ENCODE peak calls at places on chromosomes 12 and 14, in four cellular contexts. X, T, W and R are unnamed samples.
A peak's percentile ranks its signal among the peaks of the same experiment; 100 is the strongest.

GRCh38 chr12:47349102-47349769 is 269.5 kb upstream of the AMIGO2 start:
- DNase-seq in X (no peak), T (no peak), W (no peak), R (no peak)

GRCh38 chr12:126873701-126874100 is 1393.3 kb upstream of the TMEM132C start:
- DNase-seq in X (no peak), T (no peak), W (no peak), R (no peak)

GRCh38 chr14:105476937-105477658 is 2.5 kb downstream of the CRIP2 start:
- DNase-seq in X (no peak), T (no peak), W (no peak), R (no peak)

GRCh38 chr14:32669416-32669815 is 269.3 kb upstream of the NPAS3 start:
- DNase-seq in X (no peak), T (no peak), W (no peak), R (no peak)

GRCh38 chr14:73762375-73762822 is 48.2 kb upstream of the PNMA1 start:
- DNase-seq in X (no peak), T (peak; percentile 42), W (peak; percentile 79), R (no peak)

GRCh38 chr12:6533653-6534157 is 612 bp upstream of the GAPDH start:
- DNase-seq in X (peak; percentile 86), T (peak; percentile 72), W (no peak), R (peak; percentile 80)

GRCh38 chr12:124422570-124423523 is 128.0 kb downstream of the RFLNA start:
- DNase-seq in X (peak; percentile 58), T (peak; percentile 95), W (no peak), R (no peak)

GRCh38 chr12:124452576-124453391 is 114.6 kb downstream of the NCOR2 start:
- DNase-seq in X (no peak), T (no peak), W (no peak), R (no peak)

GRCh38 chr12:27907766-27908165 is 64.8 kb downstream of the PTHLH start:
- DNase-seq in X (no peak), T (no peak), W (no peak), R (no peak)

GRCh38 chr14:54877015-54877702 is 25.5 kb downstream of the GCH1 start:
- DNase-seq in X (no peak), T (no peak), W (no peak), R (no peak)

GRCh38 chr12:50276912-50277671 is 6.2 kb downstream of the LIMA1 start:
- DNase-seq in X (no peak), T (no peak), W (no peak), R (no peak)

GRCh38 chr12:911191-911826 is 38.2 kb downstream of the RAD52 start:
- DNase-seq in X (no peak), T (peak; percentile 77), W (no peak), R (no peak)

GRCh38 chr12:51395283-51396230 is 4.4 kb upstream of the GALNT6 start:
- DNase-seq in X (no peak), T (peak; percentile 79), W (peak; percentile 70), R (no peak)

GRCh38 chr14:103886304-103887169 is 39.2 kb upstream of the PPP1R13B start:
- DNase-seq in X (peak; percentile 76), T (peak; percentile 27), W (no peak), R (peak; percentile 53)

GRCh38 chr14:81315344-81315743 is 84.8 kb downstream of the STON2 start:
- DNase-seq in X (no peak), T (no peak), W (no peak), R (peak; percentile 42)

GRCh38 chr14:96304956-96305355 is 48.9 kb downstream of the BDKRB1 start:
- DNase-seq in X (no peak), T (peak; percentile 11), W (no peak), R (peak; percentile 68)

GRCh38 chr12:124868252-124868965 is 4.7 kb upstream of the SCARB1 start:
- DNase-seq in X (no peak), T (no peak), W (no peak), R (no peak)

GRCh38 chr14:33737446-33737845 is 213.4 kb downstream of the EGLN3 start:
- DNase-seq in X (no peak), T (no peak), W (no peak), R (no peak)

DNA sequence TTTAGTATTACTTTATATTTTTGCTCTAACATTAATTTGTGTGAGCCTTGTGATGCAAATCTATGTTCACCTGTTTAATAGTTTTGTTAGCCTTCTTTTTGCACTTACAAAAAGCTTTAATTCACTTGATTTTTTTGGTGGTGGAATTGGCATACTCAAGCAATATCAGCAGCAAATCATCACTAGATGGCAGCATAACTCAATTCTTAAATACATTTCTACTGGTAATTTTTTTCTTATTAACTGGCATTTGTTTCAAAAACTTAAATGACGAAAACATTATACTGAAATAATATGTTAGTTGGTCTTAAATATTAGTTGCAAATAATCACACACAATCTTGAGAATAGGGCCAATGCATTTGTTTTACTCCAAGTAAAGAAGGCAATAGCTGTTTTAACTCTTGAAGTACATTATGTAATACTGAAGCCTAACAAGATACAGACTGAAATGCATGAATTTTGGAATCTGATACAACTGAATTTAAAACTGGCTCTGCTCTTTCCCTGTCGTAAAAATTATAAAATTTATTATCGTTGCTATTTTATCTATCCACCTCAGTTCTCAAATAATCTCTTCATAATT is 151.5 kb downstream of the ATXN7L3B start:
- DNase-seq in X (peak; percentile 20), T (no peak), W (no peak), R (no peak)
- TF ChIP-seq NR2C2 in X (no peak), T (no peak), W (no peak), R (no peak)

DNA sequence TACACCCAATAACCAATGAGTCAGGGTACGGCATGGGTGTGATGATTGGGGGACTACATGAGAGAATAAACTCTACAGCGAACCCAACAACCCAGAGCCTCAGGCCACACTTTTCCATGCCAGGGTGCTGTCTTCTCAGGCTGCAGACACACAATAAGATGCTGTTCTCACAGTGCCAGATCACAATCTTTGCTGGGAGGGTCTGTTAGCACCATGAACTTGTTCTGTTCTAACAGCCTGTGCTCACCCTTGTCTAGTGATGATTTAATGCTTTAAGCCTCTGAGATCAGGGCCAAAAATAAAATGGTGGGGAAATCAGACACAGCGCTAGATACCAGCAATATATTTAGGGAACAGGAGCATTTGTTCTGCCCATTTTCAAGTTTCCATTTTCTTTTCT is 621.9 kb upstream of the TBX3 start:
- DNase-seq in X (no peak), T (no peak), W (no peak), R (no peak)
- TF ChIP-seq MAX in X (no peak), T (no peak), W (no peak), R (no peak)

DNA sequence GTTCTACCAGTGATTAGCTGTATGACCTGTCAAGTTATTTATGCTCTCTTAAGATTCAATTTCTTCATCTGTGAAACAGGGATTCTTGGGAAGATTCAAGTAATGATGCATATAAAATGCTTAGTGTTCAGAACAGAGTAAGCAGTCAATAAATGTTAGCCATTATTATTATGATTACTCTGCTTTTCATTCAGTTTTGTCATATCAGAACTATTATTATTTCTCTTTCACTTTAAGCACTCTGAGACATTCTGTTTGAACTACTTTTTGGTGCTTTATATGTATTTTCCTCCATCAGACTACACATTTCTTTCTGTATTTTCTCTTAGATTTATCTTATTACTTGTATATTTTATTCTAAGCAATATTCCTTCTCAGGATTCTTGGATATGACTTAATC is 81.2 kb downstream of the CFAP54 start:
- DNase-seq in X (no peak), T (no peak), W (no peak), R (no peak)
- TF ChIP-seq ETV6 in X (no peak), T (no peak), W (no peak), R (no peak)

GRCh38 chr12:121582583-121583333 is 1.9 kb upstream of the KDM2B start:
- DNase-seq in X (peak; percentile 86), T (peak; percentile 45), W (no peak), R (peak; percentile 57)

GRCh38 chr12:121579981-121580868 is 598 bp downstream of the KDM2B start:
- DNase-seq in X (peak; percentile 34), T (peak; percentile 78), W (no peak), R (peak; percentile 81)

GRCh38 chr12:121580959-121581680 is at the start of gene KDM2B:
- DNase-seq in X (peak; percentile 63), T (peak; percentile 56), W (no peak), R (no peak)

GRCh38 chr12:121579190-121579791 is 1.5 kb downstream of the KDM2B start:
- DNase-seq in X (no peak), T (peak; percentile 52), W (no peak), R (peak; percentile 45)

DNA sequence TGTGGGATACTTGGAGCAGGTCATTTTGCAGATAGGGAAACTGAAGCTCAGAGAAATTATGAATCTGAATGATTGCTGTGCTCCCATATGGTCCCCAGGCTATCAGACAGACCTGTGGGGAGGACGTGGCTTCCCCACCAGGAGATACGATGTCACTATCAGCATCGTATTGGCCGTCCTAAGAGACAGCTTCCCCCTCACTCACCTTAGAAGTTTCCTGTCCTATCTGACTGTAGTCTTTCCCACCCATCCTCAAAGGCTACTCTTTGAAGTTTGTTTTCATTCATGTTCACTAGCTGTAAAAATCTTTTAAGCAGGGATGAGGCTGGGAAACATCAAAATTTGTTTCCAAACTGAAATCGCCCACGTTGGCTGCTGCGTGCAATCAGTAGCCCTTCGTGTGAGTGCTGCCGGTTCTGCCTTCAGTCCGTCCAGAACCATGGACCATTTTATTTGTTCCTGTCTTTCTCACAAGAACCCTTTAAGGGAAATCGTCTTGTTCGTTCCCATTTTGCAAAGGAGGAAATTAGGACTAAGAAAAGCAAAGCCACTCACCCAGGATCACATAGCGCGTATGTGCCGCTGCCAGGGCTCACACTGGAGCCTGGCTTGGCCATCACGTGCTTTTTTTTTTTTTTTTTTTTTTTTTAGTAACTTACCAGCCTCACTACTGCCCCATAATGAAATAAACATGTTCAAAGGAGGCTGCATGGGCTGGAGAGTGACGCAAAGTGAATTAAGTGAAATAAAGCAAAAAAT is 1.0 kb upstream of the KDM2B start:
- DNase-seq in X (no peak), T (peak; percentile 52), W (no peak), R (no peak)
- TF ChIP-seq NR2C2 in X (no peak), T (no peak), W (no peak), R (no peak)

GRCh38 chr12:54601841-54602240 is 13.4 kb upstream of the PPP1R1A start:
- DNase-seq in X (no peak), T (no peak), W (no peak), R (no peak)
- TF ChIP-seq MAX in X (no peak), T (no peak), W (no peak), R (no peak)